ENCODE peak calls at places on chromosome 13, in five cellular contexts. O is upper lobe of right lung, R is lower lobe of right lung, X is OCI-LY7, Y is mucosa of descending colon. U is an unnamed sample.

GRCh38 chr13:97762141-97762540 is 191.3 kb upstream of the IPO5 start:
- DNase-seq in Y (no peak), X (no peak), O (no peak), R (no peak), U (no peak)

GRCh38 chr13:45682494-45683008 is 19.6 kb upstream of the CBY2 start:
- DNase-seq in O (no peak), Y (no peak), X (no peak), R (no peak), U (no peak)

GRCh38 chr13:30422056-30422914 is at the start of gene UBE2L5:
- DNase-seq in X (peak; percentile 88), Y (peak; percentile 86), O (peak; percentile 91), R (peak; percentile 88), U (peak; percentile 96)

GRCh38 chr13:37106642-37107041 is 1.2 kb upstream of the CSNK1A1L start:
- DNase-seq in R (no peak), Y (no peak), X (no peak), O (no peak), U (no peak)

GRCh38 chr13:108425056-108425455 is 155.5 kb downstream of the TNFSF13B start:
- DNase-seq in X (no peak), O (no peak), Y (no peak), R (no peak), U (no peak)

GRCh38 chr13:90415902-90416301 is 931.6 kb upstream of the MIR17HG start:
- DNase-seq in Y (no peak), X (no peak), R (no peak), O (no peak), U (no peak)

GRCh38 chr13:93290503-93290902 is 63.9 kb downstream of the GPC6 start:
- DNase-seq in O (no peak), Y (no peak), X (no peak), R (no peak), U (no peak)

GRCh38 chr13:69704311-69704710 is 403.3 kb upstream of the ATXN8OS start:
- DNase-seq in O (no peak), Y (no peak), R (no peak), X (no peak), U (no peak)

GRCh38 chr13:97256343-97256783 is 34.2 kb downstream of the MBNL2 start:
- DNase-seq in O (no peak), R (no peak), X (no peak), Y (no peak), U (no peak)

GRCh38 chr13:46698910-46699460 is 98.0 kb downstream of the ESD start:
- DNase-seq in R (no peak), Y (no peak), O (no peak), X (no peak), U (no peak)

GRCh38 chr13:102974574-102975195 is 91.5 kb downstream of the SLC10A2 start:
- DNase-seq in X (no peak), O (no peak), Y (no peak), R (no peak), U (no peak)

GRCh38 chr13:77786888-77787287 is 89.4 kb downstream of the SLAIN1 start:
- DNase-seq in O (no peak), R (no peak), Y (no peak), X (no peak), U (no peak)

GRCh38 chr13:112820318-112820717 is 130.5 kb downstream of the ATP11A start:
- DNase-seq in X (no peak), Y (no peak), R (no peak), O (no peak), U (no peak)
- H3K36me3 ChIP-seq in X (peaks cover 8% of the 10 kb centered on the region), Y (no peaks in the 10 kb centered on the region), R (peaks cover 98% of the 10 kb centered on the region), O (peaks cover 98% of the 10 kb centered on the region), U (peaks cover 82% of the 10 kb centered on the region)

GRCh38 chr13:112814905-112815585 is 125.2 kb downstream of the ATP11A start:
- DNase-seq in Y (no peak), R (peak; percentile 62), O (peak; percentile 81), X (no peak), U (no peak)
- H3K36me3 ChIP-seq in Y (no peaks in the 10 kb centered on the region), R (peaks cover 92% of the 10 kb centered on the region), O (peaks cover 80% of the 10 kb centered on the region), X (peaks cover 8% of the 10 kb centered on the region), U (peaks cover 56% of the 10 kb centered on the region)

GRCh38 chr13:33957497-33957905 is 139.6 kb downstream of the RFC3 start:
- DNase-seq in O (no peak), X (no peak), R (no peak), Y (no peak), U (no peak)
- H3K36me3 ChIP-seq in O (no peaks in the 10 kb centered on the region), X (no peaks in the 10 kb centered on the region), R (no peaks in the 10 kb centered on the region), Y (no peaks in the 10 kb centered on the region), U (no peaks in the 10 kb centered on the region)

DNA sequence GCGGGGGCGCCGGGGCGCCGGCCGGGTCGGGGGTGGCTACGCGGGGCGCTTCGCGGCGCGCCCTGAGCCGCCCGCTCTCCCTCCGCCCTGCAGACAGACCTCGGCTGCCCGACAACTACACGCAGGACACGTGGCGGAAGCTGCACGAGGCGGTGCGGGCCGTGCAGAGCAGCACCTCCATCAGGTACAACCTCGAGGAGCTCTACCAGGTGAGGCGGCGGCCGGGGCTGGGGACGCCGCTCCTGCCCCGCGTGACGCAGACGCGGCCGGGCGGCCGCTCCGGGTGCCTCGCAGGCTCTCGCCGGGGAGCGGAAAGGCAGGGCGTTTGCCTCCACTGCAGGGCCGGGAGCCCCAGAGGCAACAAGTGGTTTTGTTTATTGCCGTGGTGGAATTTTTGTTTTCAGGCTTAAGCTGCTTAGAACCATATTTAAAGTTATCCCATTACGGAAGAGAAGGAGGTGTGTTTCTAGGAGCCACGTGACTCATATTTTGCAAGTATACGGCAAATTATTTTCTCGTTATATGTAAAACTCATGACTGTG is 538 bp downstream of the CUL4A start:
- DNase-seq in R (peak; percentile 80), X (peak; percentile 65), O (peak; percentile 87), Y (peak; percentile 82), U (peak; percentile 94)
- H3K36me3 ChIP-seq in R (peaks cover 25% of the 10 kb centered on the region), X (peaks cover 36% of the 10 kb centered on the region), O (peaks cover 24% of the 10 kb centered on the region), Y (no peaks in the 10 kb centered on the region), U (no peaks in the 10 kb centered on the region)

GRCh38 chr13:32511482-32511881 is 27.1 kb downstream of the N4BP2L2 start:
- DNase-seq in O (no peak), X (no peak), Y (no peak), R (no peak), U (no peak)

GRCh38 chr13:32515246-32515645 is 23.3 kb downstream of the N4BP2L2 start:
- DNase-seq in Y (no peak), X (no peak), O (no peak), R (no peak), U (no peak)
- H3K36me3 ChIP-seq in Y (no peaks in the 10 kb centered on the region), X (peaks cover 21% of the 10 kb centered on the region), O (peaks cover 71% of the 10 kb centered on the region), R (peaks cover 79% of the 10 kb centered on the region), U (no peaks in the 10 kb centered on the region)

GRCh38 chr13:107124730-107125129 is 556.8 kb upstream of the ARGLU1 start:
- DNase-seq in Y (no peak), X (no peak), R (no peak), O (no peak), U (no peak)

GRCh38 chr13:107121793-107122192 is 553.9 kb upstream of the ARGLU1 start:
- DNase-seq in X (no peak), Y (no peak), R (no peak), O (no peak), U (no peak)

GRCh38 chr13:107119989-107120881 is 552.3 kb upstream of the ARGLU1 start:
- DNase-seq in R (no peak), X (no peak), O (no peak), Y (no peak), U (no peak)

GRCh38 chr13:107124129-107124718 is 556.3 kb upstream of the ARGLU1 start:
- DNase-seq in O (no peak), R (no peak), X (peak; percentile 29), Y (no peak), U (no peak)
- H3K36me3 ChIP-seq in O (no peaks in the 10 kb centered on the region), R (no peaks in the 10 kb centered on the region), X (no peaks in the 10 kb centered on the region), Y (no peaks in the 10 kb centered on the region), U (no peaks in the 10 kb centered on the region)

DNA sequence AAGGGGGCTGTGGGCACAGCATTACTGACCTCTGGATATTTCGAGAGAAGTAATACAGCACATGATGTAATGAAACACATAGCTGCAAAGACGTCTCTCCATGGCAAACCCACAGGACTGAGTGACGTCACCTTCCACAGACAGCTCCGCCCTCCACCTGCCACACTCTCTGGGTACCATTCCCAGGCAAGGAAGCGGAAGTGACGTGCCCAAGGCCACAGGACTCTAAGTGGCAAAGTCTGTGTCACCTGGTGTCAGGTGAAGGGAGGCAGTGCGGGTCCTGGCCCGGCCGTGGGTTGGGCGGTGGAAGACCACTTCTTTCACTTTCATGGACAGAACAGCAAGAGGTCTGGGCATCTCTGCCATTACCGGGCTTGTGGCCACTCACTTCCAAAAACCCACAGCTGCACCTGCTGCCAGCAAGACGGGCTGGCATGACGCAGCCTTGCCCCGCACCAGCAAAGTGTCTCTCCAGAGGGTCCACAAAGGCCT is 6.8 kb upstream of the ADPRHL1 start:
- DNase-seq in Y (no peak), R (no peak), X (no peak), O (peak; percentile 45), U (no peak)
- H3K36me3 ChIP-seq in Y (peaks cover 14% of the 10 kb centered on the region), R (peaks cover 77% of the 10 kb centered on the region), X (peaks cover 18% of the 10 kb centered on the region), O (peaks cover 61% of the 10 kb centered on the region), U (peaks cover 87% of the 10 kb centered on the region)